ENCODE peak calls at places on chromosomes 6 and 20, in five cellular contexts. J, K, H, Q and P are unnamed samples.

GRCh38 chr20:23165964-23166363 is 79.8 kb upstream of the CD93 start:
- DNase-seq in J (no peak), K (no peak), H (no peak), Q (no peak), P (no peak)

GRCh38 chr20:15603501-15603900 is 969.7 kb downstream of the KIF16B start:
- DNase-seq in J (no peak), K (no peak), H (no peak), Q (no peak), P (no peak)

GRCh38 chr6:141260627-141261015 is 872.1 kb upstream of the GJE1 start:
- DNase-seq in J (no peak), K (no peak), H (no peak), Q (no peak), P (no peak)

GRCh38 chr20:2521369-2522305 is 12.9 kb upstream of the ZNF343 start:
- DNase-seq in J (peak), K (peak), H (no peak), Q (peak), P (peak)

GRCh38 chr20:13458860-13459451 is 179.8 kb downstream of the TASP1 start:
- DNase-seq in J (peak), K (peak), H (no peak), Q (peak), P (peak)

GRCh38 chr20:9999660-10000059 is 35.1 kb upstream of the ANKEF1 start:
- DNase-seq in J (no peak), K (no peak), H (no peak), Q (no peak), P (peak)

GRCh38 chr6:119186490-119186889 is 108.0 kb upstream of the FAM184A start:
- DNase-seq in J (no peak), K (no peak), H (no peak), Q (no peak), P (no peak)

GRCh38 chr20:10432079-10432478 is 1.9 kb downstream of the MKKS start:
- DNase-seq in J (no peak), K (no peak), H (no peak), Q (no peak), P (no peak)

GRCh38 chr6:169340395-169340794 is 86.7 kb upstream of the THBS2 start:
- DNase-seq in J (no peak), K (peak), H (no peak), Q (no peak), P (peak)

GRCh38 chr6:99802396-99803031 is 191.5 kb downstream of the MCHR2 start:
- DNase-seq in J (no peak), K (no peak), H (no peak), Q (peak), P (no peak)

GRCh38 chr6:147508073-147508870 is at the start of gene SAMD5:
- DNase-seq in J (peak), K (peak), H (no peak), Q (peak), P (peak)

DNA sequence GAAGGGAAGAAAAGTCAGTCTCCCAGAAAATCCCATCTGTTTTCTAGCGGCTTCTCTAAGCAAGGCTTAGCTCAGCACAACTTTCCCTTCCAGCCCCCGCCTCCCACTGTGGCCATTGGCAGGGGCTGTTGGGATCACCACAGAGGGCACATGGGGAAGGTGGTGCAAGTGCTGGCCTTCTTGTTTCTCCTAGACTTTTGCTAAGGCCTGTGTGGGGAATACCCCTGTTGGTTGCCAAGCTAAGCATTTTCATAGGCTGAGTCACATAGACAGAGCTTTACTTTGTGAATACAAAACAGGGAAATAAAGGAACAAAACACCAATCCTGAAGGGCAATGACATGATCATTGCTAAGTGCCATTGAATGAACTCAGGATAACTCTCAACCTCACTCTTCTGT is 32.4 kb upstream of the TIAM2 start:
- DNase-seq in J (peak), K (no peak), H (no peak), Q (no peak), P (peak)
- TF ChIP-seq SMC3 in J (no peak), K (no peak), H (no peak), Q (no peak), P (no peak)

DNA sequence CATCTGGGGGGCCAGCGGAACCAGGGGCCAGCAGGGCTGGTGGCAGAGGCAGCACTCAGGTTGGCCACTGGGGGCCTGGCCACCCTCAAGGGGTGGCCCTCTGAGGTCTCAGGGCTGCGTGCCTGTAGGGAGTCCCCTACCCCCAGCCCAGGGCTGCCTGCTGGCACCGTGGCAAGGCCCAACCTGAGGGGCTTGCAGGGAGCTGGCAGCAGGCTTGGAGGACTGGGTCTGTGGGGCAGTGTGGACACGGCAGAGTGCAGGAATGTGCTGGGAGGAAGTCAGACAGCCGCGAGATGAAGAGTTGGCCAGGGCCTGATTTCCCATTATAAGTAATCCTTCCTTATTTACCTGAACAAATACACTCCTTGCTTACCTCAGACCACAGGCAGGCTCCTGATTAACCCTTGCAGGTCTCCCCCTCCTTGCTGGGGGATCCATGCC is at the start of gene SPDEF:
- DNase-seq in J (no peak), K (no peak), H (no peak), Q (no peak), P (no peak)
- TF ChIP-seq CTCF in J (no peak), K (no peak), H (no peak), Q (no peak), P (no peak)

GRCh38 chr6:159067334-159067733 is 22.5 kb upstream of the TAGAP start:
- DNase-seq in J (no peak), K (no peak), H (peak), Q (no peak), P (peak)
- TF ChIP-seq SMC3 in J (no peak), K (no peak), H (no peak), Q (no peak), P (no peak)

GRCh38 chr6:136823128-136823660 is 802 bp downstream of the PEX7 start:
- DNase-seq in J (no peak), K (no peak), H (no peak), Q (no peak), P (no peak)
- TF ChIP-seq CTCF in J (no peak), K (no peak), H (no peak), Q (peak), P (no peak)

DNA sequence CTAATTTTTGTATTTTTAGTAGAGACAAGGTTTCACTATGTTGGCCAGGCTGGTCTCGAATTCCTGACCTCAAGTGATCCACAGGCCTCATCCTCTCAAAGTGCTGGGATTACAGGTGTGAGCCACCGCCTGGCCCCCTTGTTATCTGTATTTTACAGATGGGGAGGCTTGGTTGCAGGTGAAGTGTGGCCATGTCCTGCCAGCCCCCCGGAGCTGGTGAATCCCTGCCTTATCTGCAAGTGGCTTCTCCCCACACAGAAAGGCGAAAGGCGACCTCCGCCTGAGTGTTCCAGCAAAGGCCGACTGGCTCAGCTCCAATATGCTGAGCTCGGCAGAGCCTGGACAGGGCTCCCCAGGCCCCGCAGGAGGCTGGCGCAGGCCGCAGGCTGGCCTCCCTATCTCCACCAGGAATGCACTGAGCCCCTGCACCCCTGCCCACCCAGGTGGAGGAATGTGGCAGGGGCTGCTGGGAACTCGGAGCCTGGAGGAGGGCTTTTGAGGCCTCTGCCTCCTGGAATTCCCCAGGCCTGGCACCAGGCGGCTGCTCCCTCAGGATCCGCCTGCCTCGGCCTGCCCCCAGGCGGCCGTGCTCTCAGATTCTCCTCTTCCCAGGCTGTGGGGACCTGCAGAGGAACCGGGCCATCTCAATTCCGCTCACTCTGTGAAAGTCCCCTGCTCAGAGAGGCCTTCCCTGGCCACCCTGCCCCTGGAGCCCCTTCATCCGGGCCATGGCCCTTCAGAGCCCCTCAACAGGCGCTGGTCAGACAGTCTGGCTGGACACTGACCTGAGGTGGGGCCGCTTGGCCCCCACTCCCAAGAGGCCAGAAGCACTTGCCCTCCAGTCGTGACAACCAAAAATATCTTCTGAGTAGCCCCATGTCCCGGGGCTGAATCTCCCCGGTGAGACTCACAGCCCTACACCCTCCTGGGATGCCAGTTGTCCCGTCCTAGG is 9.3 kb upstream of the LAMA5 start:
- DNase-seq in J (peak), K (no peak), H (no peak), Q (no peak), P (no peak)
- TF ChIP-seq SMC3 in J (peak), K (no peak), H (no peak), Q (no peak), P (peak)

GRCh38 chr6:11902527-11902926 is 109.6 kb upstream of the HIVEP1 start:
- DNase-seq in J (no peak), K (no peak), H (no peak), Q (no peak), P (no peak)
- TF ChIP-seq CTCF in J (no peak), K (no peak), H (no peak), Q (no peak), P (no peak)

GRCh38 chr6:37111156-37111461 is 58.8 kb upstream of the PIM1 start:
- DNase-seq in J (no peak), K (no peak), H (no peak), Q (no peak), P (no peak)

GRCh38 chr6:37114612-37115011 is 55.3 kb upstream of the PIM1 start:
- DNase-seq in J (no peak), K (no peak), H (no peak), Q (no peak), P (no peak)

GRCh38 chr6:37113976-37114375 is 56.0 kb upstream of the PIM1 start:
- DNase-seq in J (no peak), K (no peak), H (no peak), Q (no peak), P (no peak)

GRCh38 chr6:37119387-37119886 is 50.5 kb upstream of the PIM1 start:
- DNase-seq in J (no peak), K (no peak), H (no peak), Q (no peak), P (no peak)

GRCh38 chr6:37115236-37115894 is 54.6 kb upstream of the PIM1 start:
- DNase-seq in J (peak), K (no peak), H (no peak), Q (no peak), P (no peak)
- TF ChIP-seq SMC3 in J (no peak), K (no peak), H (no peak), Q (no peak), P (no peak)

GRCh38 chr6:12391472-12391871 is 101.3 kb downstream of the EDN1 start:
- DNase-seq in J (no peak), K (no peak), H (no peak), Q (no peak), P (no peak)

GRCh38 chr6:12393100-12393499 is 102.9 kb downstream of the EDN1 start:
- DNase-seq in J (no peak), K (no peak), H (no peak), Q (no peak), P (no peak)

GRCh38 chr6:12394170-12394569 is 104.0 kb downstream of the EDN1 start:
- DNase-seq in J (no peak), K (no peak), H (no peak), Q (no peak), P (no peak)

GRCh38 chr6:12392490-12392889 is 102.3 kb downstream of the EDN1 start:
- DNase-seq in J (no peak), K (no peak), H (no peak), Q (no peak), P (no peak)

DNA sequence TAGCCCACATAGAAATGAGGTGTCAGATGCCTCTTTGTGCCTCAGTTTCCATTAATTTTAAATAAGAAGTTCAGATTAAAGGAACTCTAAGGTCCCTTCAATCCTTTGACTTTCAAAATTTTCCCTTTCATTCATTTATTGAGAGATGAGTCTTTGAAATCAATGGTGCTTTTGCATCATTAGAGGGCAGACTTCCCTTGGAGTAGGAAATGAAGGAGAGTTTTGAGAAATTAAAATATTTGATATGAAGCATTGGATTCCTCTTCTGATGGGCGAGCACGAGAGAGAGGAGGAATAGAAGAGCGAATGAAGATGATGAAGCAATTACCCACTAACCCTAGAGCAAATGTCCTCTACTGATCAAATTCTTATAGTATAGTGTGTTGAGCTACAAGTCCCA is 105.7 kb downstream of the EDN1 start:
- DNase-seq in J (no peak), K (no peak), H (no peak), Q (no peak), P (no peak)
- TF ChIP-seq CTCF in J (peak), K (peak), H (no peak), Q (no peak), P (no peak)